ENCODE peak calls at places on chromosomes 4 and X, in nine cellular contexts. A is astrocyte, M is mammary epithelial cell, I is psoas muscle, P is adrenal gland, J is GM12865, D is WERI-Rb-1, O is nephron progenitor cell, V is OCI-LY7. T is an unnamed sample.
A peak's percentile ranks its signal among the peaks of the same experiment; 100 is the strongest.

GRCh38 chr4:101191302-101192098 is 155.8 kb downstream of the PPP3CA start:
- DNase-seq in A (peak; percentile 93), M (no peak), I (peak; percentile 79), P (peak; percentile 87), J (no peak), D (peak; percentile 50), O (no peak), V (no peak), T (no peak)

GRCh38 chrX:20265726-20266681 is 705 bp downstream of the RPS6KA3 start:
- DNase-seq in A (no peak), M (peak; percentile 16), I (peak; percentile 64), P (peak; percentile 34), J (peak; percentile 38), D (peak; percentile 24), O (peak; percentile 30), V (peak; percentile 48), T (peak; percentile 33)

GRCh38 chr4:92615049-92615448 is 311.3 kb downstream of the GRID2 start:
- DNase-seq in A (no peak), M (no peak), I (no peak), P (no peak), J (no peak), D (peak; percentile 60), O (no peak), V (no peak), T (no peak)

GRCh38 chr4:79935264-79935663 is 137.8 kb downstream of the ANTXR2 start:
- DNase-seq in A (no peak), M (no peak), I (no peak), P (no peak), J (no peak), D (no peak), O (no peak), V (no peak), T (no peak)

GRCh38 chr4:138111462-138112000 is 130.6 kb downstream of the SLC7A11 start:
- DNase-seq in A (peak; percentile 63), M (peak; percentile 71), I (no peak), P (no peak), J (no peak), D (no peak), O (no peak), V (no peak), T (no peak)

GRCh38 chr4:4861592-4862551 is 2.4 kb downstream of the MSX1 start:
- DNase-seq in A (no peak), M (no peak), I (peak; percentile 26), P (no peak), J (no peak), D (no peak), O (no peak), V (no peak), T (no peak)

GRCh38 chr4:59698041-59698440 is 1502.1 kb upstream of the ADGRL3 start:
- DNase-seq in A (no peak), M (no peak), I (no peak), P (no peak), J (no peak), D (no peak), O (no peak), V (no peak), T (no peak)

GRCh38 chrX:39112143-39112542 is 310.9 kb downstream of the MID1IP1 start:
- DNase-seq in A (peak; percentile 71), M (peak; percentile 62), I (no peak), P (no peak), J (no peak), D (no peak), O (no peak), V (no peak), T (no peak)

GRCh38 chrX:3599787-3600465 is 113.5 kb downstream of the PRKX start:
- DNase-seq in A (peak; percentile 5), M (no peak), I (no peak), P (no peak), J (no peak), D (no peak), O (no peak), V (no peak), T (no peak)

GRCh38 chrX:129786210-129786651 is 6.5 kb downstream of the SASH3 start:
- DNase-seq in A (no peak), M (no peak), I (no peak), P (no peak), J (peak; percentile 84), D (no peak), O (no peak), V (peak; percentile 83), T (peak; percentile 72)

GRCh38 chr4:138242076-138242829 is at the start of gene SLC7A11:
- DNase-seq in A (peak; percentile 99), M (peak; percentile 98), I (no peak), P (no peak), J (peak; percentile 97), D (peak; percentile 46), O (peak; percentile 46), V (peak; percentile 97), T (peak; percentile 52)

GRCh38 chr4:43325220-43325967 is 432.9 kb downstream of the GRXCR1 start:
- DNase-seq in A (peak; percentile 47), M (no peak), I (no peak), P (no peak), J (peak; percentile 20), D (no peak), O (no peak), V (no peak), T (peak; percentile 4)

GRCh38 chrX:49932786-49933185 is 10.4 kb downstream of the CLCN5 start:
- DNase-seq in A (no peak), M (no peak), I (no peak), P (no peak), J (no peak), D (no peak), O (no peak), V (no peak), T (no peak)

GRCh38 chr4:76689079-76689817 is 208.7 kb downstream of the SOWAHB start:
- DNase-seq in A (no peak), M (peak; percentile 68), I (peak; percentile 57), P (peak; percentile 39), J (peak; percentile 49), D (peak; percentile 73), O (peak; percentile 70), V (no peak), T (peak; percentile 65)

GRCh38 chr4:173524218-173525117 is 5.6 kb downstream of the HAND2 start:
- DNase-seq in A (no peak), M (no peak), I (no peak), P (no peak), J (no peak), D (no peak), O (peak; percentile 5), V (no peak), T (no peak)

GRCh38 chr4:13966241-13967195 is 339.0 kb upstream of the BOD1L1 start:
- DNase-seq in A (peak; percentile 80), M (peak; percentile 46), I (no peak), P (no peak), J (no peak), D (no peak), O (no peak), V (no peak), T (no peak)

GRCh38 chr4:137032242-137032641 is 500.1 kb downstream of the PCDH18 start:
- DNase-seq in A (peak; percentile 12), M (no peak), I (no peak), P (no peak), J (no peak), D (no peak), O (no peak), V (peak; percentile 17), T (no peak)

GRCh38 chr4:1872918-1873269 is 1.7 kb downstream of the NSD2 start:
- DNase-seq in A (peak; percentile 78), M (peak; percentile 60), I (no peak), P (no peak), J (peak; percentile 82), D (no peak), O (no peak), V (peak; percentile 48), T (peak; percentile 59)

GRCh38 chr4:84924439-84924838 is 42.1 kb downstream of the WDFY3 start:
- DNase-seq in A (no peak), M (no peak), I (no peak), P (no peak), J (no peak), D (no peak), O (no peak), V (no peak), T (no peak)

GRCh38 chr4:169221662-169222061 is 49.1 kb downstream of the SH3RF1 start:
- DNase-seq in A (no peak), M (no peak), I (no peak), P (no peak), J (no peak), D (no peak), O (no peak), V (no peak), T (no peak)

DNA sequence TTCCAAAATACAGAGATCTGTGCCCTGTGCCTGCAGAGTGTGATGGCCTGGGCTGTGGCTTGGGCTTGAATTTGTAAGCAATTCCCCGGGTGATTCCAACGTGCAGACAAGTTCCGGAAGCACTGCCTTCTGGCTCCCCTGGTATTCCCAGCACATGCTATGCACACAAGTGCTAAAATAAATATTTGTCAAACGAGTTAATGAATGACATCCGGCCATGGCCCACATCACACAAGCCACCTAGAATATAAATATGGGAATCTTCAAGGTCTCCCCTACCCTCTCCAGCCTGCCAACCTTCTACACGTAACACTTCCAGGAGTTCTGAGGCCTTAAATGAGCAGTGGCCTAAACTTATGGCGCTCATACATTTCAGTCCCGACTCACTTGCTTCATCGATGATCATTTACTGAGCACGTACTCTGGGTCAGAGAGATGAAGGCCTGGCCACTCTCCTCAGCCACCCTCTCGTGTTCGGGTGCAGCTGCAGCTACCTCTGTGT is 21.3 kb downstream of the DCTD start:
- DNase-seq in A (no peak), M (no peak), I (no peak), P (no peak), J (no peak), D (no peak), O (no peak), V (no peak), T (no peak)
- TF ChIP-seq CTCF in A (no peak), M (no peak), I (no peak), P (no peak), J (no peak), D (no peak), O (no peak), V (no peak), T (no peak)

GRCh38 chrX:105191878-105192277 is 28.6 kb downstream of the TEX13A start:
- DNase-seq in A (no peak), M (peak; percentile 20), I (no peak), P (no peak), J (peak; percentile 0), D (peak; percentile 25), O (peak; percentile 28), V (peak; percentile 3), T (peak; percentile 6)
- TF ChIP-seq CTCF in A (peak; percentile 30), M (peak; percentile 61), I (peak; percentile 9), P (peak; percentile 17), J (no peak), D (peak; percentile 66), O (peak; percentile 42), V (peak; percentile 48), T (no peak)

DNA sequence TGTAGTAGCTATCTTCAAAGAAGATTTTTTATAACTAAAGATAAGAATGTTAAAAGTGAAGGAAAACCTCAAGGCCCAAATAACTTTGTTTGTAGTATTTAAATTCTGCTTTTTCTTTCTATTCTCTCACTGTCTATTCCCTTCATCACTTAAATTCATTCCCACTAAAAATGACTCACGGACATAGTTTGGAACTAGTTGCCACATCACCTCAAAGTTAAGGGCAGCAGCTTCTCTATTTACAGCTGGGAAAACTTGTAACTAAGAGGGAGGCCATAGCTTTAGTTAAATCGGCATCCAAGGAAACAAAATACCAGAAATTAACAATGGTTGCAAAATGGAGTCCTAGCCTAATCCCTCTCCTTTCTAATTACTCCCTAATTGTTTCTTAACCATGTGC is 325.4 kb upstream of the MAGEB2 start:
- DNase-seq in A (peak; percentile 39), M (no peak), I (no peak), P (no peak), J (no peak), D (no peak), O (no peak), V (no peak), T (no peak)
- TF ChIP-seq CTCF in A (no peak), M (no peak), I (no peak), P (no peak), J (no peak), D (no peak), O (no peak), V (no peak), T (no peak)

GRCh38 chrX:24034485-24034884 is 7.5 kb upstream of the KLHL15 start:
- DNase-seq in A (no peak), M (no peak), I (no peak), P (no peak), J (no peak), D (peak; percentile 89), O (no peak), V (no peak), T (no peak)
- TF ChIP-seq CTCF in A (no peak), M (no peak), I (no peak), P (no peak), J (no peak), D (no peak), O (no peak), V (no peak), T (no peak)

T was measured in GM13976.